ENCODE peak calls at places on chromosome 3, in six cellular contexts. J, F, N, W, Z and S are unnamed samples.

GRCh38 chr3:129481783-129482332 is 41.8 kb downstream of the IFT122 start:
- DNase-seq in F (peak), Z (peak), W (no peak), J (peak), N (peak), S (peak)

GRCh38 chr3:11230807-11231206 is 41.4 kb upstream of the ATG7 start:
- DNase-seq in F (no peak), Z (no peak), N (no peak), J (no peak), W (no peak), S (no peak)

GRCh38 chr3:177934001-177934891 is 602.0 kb upstream of the KCNMB2 start:
- DNase-seq in W (no peak), J (no peak), Z (peak), N (peak), F (peak), S (peak)

GRCh38 chr3:50853936-50854335 is 179.2 kb downstream of the DOCK3 start:
- DNase-seq in W (no peak), N (no peak), J (no peak), Z (no peak), F (no peak), S (no peak)

GRCh38 chr3:174126990-174127758 is 729.6 kb downstream of the NLGN1 start:
- DNase-seq in F (no peak), W (no peak), N (no peak), Z (peak), J (no peak), S (peak)

GRCh38 chr3:13376091-13376490 is 44.0 kb downstream of the NUP210 start:
- DNase-seq in J (no peak), Z (no peak), W (no peak), F (no peak), N (no peak), S (no peak)

GRCh38 chr3:37953995-37954394 is 36.6 kb upstream of the VILL start:
- DNase-seq in F (no peak), Z (no peak), N (no peak), W (no peak), J (no peak), S (no peak)

GRCh38 chr3:9732753-9733115 is 1.2 kb downstream of the BRPF1 start:
- DNase-seq in F (no peak), N (peak), W (no peak), J (no peak), Z (no peak), S (no peak)

GRCh38 chr3:190701096-190701532 is 161.4 kb downstream of the GMNC start:
- DNase-seq in Z (peak), F (peak), J (peak), W (peak), N (peak), S (peak)

GRCh38 chr3:196996454-196997265 is 28.0 kb upstream of the PIGZ start:
- DNase-seq in N (no peak), W (no peak), J (no peak), F (no peak), Z (no peak), S (no peak)

GRCh38 chr3:73074681-73075305 is 13.3 kb downstream of the EBLN2 start:
- DNase-seq in Z (peak), N (no peak), W (no peak), F (no peak), J (no peak), S (no peak)

GRCh38 chr3:9231006-9231405 is 18.4 kb downstream of the SRGAP3 start:
- DNase-seq in F (no peak), N (peak), W (no peak), J (no peak), Z (no peak), S (peak)

GRCh38 chr3:111156506-111156905 is 84.9 kb downstream of the NECTIN3 start:
- DNase-seq in Z (peak), W (no peak), J (no peak), F (no peak), N (no peak), S (peak)

GRCh38 chr3:161508852-161509477 is 12.4 kb downstream of the OTOL1 start:
- DNase-seq in N (peak), Z (no peak), W (peak), F (no peak), J (no peak), S (peak)

GRCh38 chr3:107430214-107431047 is 53.2 kb downstream of the CCDC54 start:
- DNase-seq in W (no peak), J (no peak), N (peak), Z (peak), F (no peak), S (peak)

GRCh38 chr3:107431048-107431297 is 53.7 kb downstream of the CCDC54 start:
- DNase-seq in J (no peak), Z (no peak), F (no peak), N (no peak), W (no peak), S (no peak)

GRCh38 chr3:107432646-107433045 is 55.4 kb downstream of the CCDC54 start:
- DNase-seq in N (no peak), W (no peak), J (no peak), Z (no peak), F (no peak), S (no peak)

GRCh38 chr3:107431298-107432012 is 54.2 kb downstream of the CCDC54 start:
- DNase-seq in N (peak), J (peak), F (peak), Z (peak), W (peak), S (peak)

DNA sequence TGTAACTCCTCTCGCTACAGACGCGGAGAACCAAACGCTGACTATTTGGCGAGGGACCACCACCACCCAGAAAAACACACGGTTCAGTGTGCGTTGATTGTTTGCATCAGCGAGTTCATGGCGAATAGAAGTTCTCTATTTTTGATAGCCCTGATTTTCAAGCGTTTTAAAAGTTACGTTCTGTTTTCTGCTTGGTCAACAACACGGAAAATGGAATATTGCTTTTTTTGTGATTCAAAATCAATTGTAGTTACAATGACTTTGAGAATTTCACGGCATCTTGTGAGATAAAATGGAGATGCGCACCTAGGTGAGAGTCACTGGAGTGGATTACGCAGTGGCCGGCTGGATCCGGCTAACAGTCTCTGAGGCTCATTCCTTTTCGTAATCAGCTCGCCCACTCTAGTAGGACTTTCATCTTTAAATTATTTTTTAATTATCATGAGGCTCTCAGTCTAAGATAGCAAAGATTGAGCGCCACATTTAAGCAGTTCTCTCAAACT is 54.8 kb downstream of the CCDC54 start:
- DNase-seq in Z (peak), W (no peak), J (no peak), N (peak), F (no peak), S (peak)
- H3K4me3 ChIP-seq in Z (peak), W (peak), J (peak), N (peak), F (peak), S (peak)

DNA sequence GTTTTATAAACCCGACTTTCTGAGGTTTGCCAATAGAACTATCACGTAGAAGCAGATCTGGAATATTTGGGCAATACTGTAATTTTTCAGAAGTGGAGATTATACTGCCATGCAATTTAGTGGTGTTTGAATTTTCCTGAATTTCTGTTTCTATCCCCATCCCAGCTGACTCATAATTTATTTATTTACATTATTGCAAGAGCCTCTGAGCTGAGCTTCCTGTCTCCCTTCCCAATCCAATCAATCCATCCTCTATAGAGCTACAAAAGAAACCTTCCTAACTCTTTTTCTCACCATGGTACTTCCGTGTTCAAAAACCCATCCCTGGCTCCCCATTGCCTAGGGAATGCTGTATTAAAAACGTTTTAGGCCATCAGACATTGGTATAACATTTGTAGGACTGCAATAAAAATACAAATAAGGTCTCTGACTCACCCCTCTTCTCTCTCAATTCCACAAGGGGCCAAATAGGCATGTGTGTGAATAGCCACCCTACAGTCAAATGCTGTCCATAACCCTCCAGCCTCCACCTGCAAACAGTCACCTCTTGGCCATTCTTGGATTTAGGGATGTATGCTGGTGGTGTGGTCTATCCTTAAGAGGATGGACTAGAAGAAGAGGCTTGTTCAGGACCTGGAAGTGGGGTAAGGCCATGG is 190.7 kb downstream of the CD47 start:
- DNase-seq in W (no peak), Z (no peak), F (no peak), J (no peak), N (peak), S (no peak)
- TF ChIP-seq CTCF in W (no peak), Z (no peak), F (no peak), J (no peak), N (no peak), S (no peak)

GRCh38 chr3:158109295-158109803 is 540 bp upstream of the RSRC1 start:
- DNase-seq in W (no peak), J (no peak), N (no peak), F (no peak), Z (no peak), S (no peak)

GRCh38 chr3:158108596-158108995 is 1.3 kb upstream of the RSRC1 start:
- DNase-seq in W (no peak), J (no peak), N (peak), Z (no peak), F (no peak), S (no peak)

GRCh38 chr3:158106773-158107461 is 697 bp upstream of the SHOX2 start:
- DNase-seq in N (peak), J (no peak), W (peak), Z (no peak), F (no peak), S (no peak)

GRCh38 chr3:158105710-158106438 is at the start of gene SHOX2:
- DNase-seq in W (peak), N (peak), J (peak), Z (no peak), F (peak), S (peak)

GRCh38 chr3:158107508-158108095 is 1.4 kb upstream of the SHOX2 start:
- DNase-seq in W (no peak), F (no peak), Z (no peak), N (no peak), J (no peak), S (no peak)
- H3K4me3 ChIP-seq in W (peak), F (no peak), Z (no peak), N (peak), J (peak), S (no peak)

GRCh38 chr3:153442799-153443487 is 280.9 kb downstream of the RAP2B start:
- DNase-seq in W (no peak), F (no peak), J (no peak), Z (no peak), N (no peak), S (no peak)

GRCh38 chr3:153445817-153446216 is 283.8 kb downstream of the RAP2B start:
- DNase-seq in N (no peak), W (no peak), F (no peak), J (no peak), Z (no peak), S (no peak)

GRCh38 chr3:153442386-153442785 is 280.4 kb downstream of the RAP2B start:
- DNase-seq in W (no peak), F (no peak), N (peak), Z (no peak), J (no peak), S (no peak)

GRCh38 chr3:153440311-153440710 is 278.3 kb downstream of the RAP2B start:
- DNase-seq in F (no peak), Z (no peak), N (no peak), J (no peak), W (no peak), S (no peak)

DNA sequence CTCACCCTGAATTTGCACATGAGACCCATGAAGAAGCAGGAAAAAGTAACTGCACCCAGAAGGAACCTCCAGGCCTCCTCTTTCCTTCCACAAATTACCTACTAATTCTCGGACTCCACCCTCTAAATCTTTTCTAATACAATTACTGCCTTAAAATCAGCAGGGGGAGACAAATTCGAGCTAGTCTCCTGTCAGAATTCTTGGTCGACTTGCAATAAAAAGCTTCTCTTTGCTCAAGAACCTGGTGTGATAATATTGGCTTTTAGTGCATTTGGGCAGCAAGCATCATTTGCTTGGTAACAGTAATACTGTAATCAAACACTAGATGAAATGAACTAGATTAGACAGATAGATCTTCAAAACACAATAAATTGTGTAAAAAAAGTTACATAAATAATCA is 281.9 kb downstream of the RAP2B start:
- DNase-seq in J (no peak), Z (no peak), W (peak), N (peak), F (no peak), S (peak)
- TF ChIP-seq CTCF in J (no peak), Z (no peak), W (peak), N (peak), F (no peak), S (peak)

GRCh38 chr3:32078085-32078634 is 28.3 kb upstream of the GPD1L start:
- DNase-seq in Z (no peak), W (no peak), N (no peak), F (no peak), J (no peak), S (no peak)
- H3K4me3 ChIP-seq in Z (no peak), W (no peak), N (no peak), F (no peak), J (no peak), S (no peak)

GRCh38 chr3:47380601-47381316 is at the start of gene PTPN23:
- DNase-seq in J (peak), W (peak), F (peak), N (peak), Z (peak), S (peak)
- TF ChIP-seq CTCF in J (no peak), W (no peak), F (no peak), N (no peak), Z (no peak), S (no peak)

GRCh38 chr3:47476330-47476626 is 537 bp upstream of the SCAP start:
- DNase-seq in W (no peak), N (no peak), F (no peak), J (no peak), Z (no peak), S (no peak)
- H3K4me3 ChIP-seq in W (peak), N (peak), F (peak), J (peak), Z (peak), S (peak)

GRCh38 chr3:46705022-46705530 is 3.9 kb downstream of the TMIE start:
- DNase-seq in J (peak), N (peak), Z (peak), F (peak), W (peak), S (peak)

GRCh38 chr3:46707601-46708011 is 6.4 kb downstream of the TMIE start:
- DNase-seq in N (no peak), W (no peak), J (no peak), Z (no peak), F (no peak), S (no peak)

GRCh38 chr3:46708401-46709146 is 7.4 kb downstream of the TMIE start:
- DNase-seq in Z (no peak), J (no peak), W (no peak), F (no peak), N (no peak), S (no peak)

GRCh38 chr3:46706771-46707582 is 5.8 kb downstream of the TMIE start:
- DNase-seq in N (no peak), W (no peak), Z (no peak), J (no peak), F (no peak), S (no peak)

DNA sequence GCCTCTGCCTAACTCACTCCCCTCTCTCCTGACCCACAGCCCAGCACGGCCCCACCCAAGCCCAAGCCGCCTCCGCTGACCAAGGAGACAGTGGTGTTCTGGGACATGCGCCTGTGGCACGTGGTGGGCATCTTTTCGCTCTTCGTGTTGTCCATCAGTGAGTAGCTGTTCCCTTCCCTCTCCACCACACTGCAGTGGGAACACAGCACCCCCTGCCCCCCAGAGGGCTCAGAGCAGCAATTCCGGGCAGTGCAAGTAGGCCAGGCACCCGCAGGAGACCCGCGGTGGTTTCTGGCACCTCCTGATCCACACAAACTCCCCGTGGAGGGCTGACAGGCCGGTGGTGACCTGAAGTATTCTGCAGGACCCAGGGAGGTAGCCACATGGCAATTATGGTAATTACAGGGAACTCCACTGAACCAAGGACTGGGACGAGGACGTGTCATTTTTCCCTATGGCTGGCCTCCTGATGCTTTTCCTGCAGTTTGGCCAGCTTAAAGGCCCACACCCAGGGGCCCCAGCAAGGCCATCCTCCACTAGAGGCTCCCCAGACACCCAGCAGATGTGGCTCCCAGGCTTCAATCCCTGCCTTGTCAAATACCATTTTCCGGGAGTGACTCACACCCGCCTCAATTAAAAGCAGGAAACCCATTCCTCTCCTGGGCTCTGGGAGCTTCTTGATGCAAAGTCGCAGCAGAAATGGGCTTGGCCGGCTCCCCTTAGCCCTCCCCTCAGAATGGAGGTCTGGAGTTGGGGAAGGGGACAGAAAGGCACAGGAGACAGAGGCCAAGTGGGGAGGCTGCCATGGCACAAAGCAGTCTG is 4.8 kb downstream of the TMIE start:
- DNase-seq in N (peak), W (no peak), J (no peak), F (no peak), Z (peak), S (peak)
- TF ChIP-seq CTCF in N (peak), W (no peak), J (no peak), F (no peak), Z (peak), S (no peak)